ENCODE peak calls at places on chromosomes 4 and X, in seven cellular contexts. R, E, G, Q, Y, B and D are unnamed samples.

GRCh38 chrX:15404712-15405111 is 20.5 kb upstream of the VEGFD start:
- DNase-seq in R (peak; percentile 41), E (no peak), G (peak; percentile 25), Q (no peak), Y (no peak), B (peak; percentile 27), D (no peak)

GRCh38 chr4:154014401-154015105 is 225.7 kb upstream of the SFRP2 start:
- DNase-seq in R (no peak), E (no peak), G (no peak), Q (no peak), Y (no peak), B (no peak), D (no peak)

GRCh38 chr4:71229477-71230257 is 109.2 kb upstream of the SLC4A4 start:
- DNase-seq in R (peak; percentile 29), E (peak; percentile 57), G (no peak), Q (peak; percentile 25), Y (no peak), B (peak; percentile 28), D (no peak)

GRCh38 chr4:21134994-21135393 is 434.7 kb downstream of the PACRGL start:
- DNase-seq in R (no peak), E (no peak), G (no peak), Q (no peak), Y (no peak), B (peak; percentile 70), D (no peak)

GRCh38 chr4:173522160-173522873 is 7.7 kb downstream of the HAND2 start:
- DNase-seq in R (peak; percentile 85), E (no peak), G (peak; percentile 91), Q (no peak), Y (peak; percentile 54), B (peak; percentile 64), D (no peak)

GRCh38 chrX:108224727-108225455 is 133.3 kb downstream of the ATG4A start:
- DNase-seq in R (no peak), E (peak; percentile 48), G (no peak), Q (peak; percentile 22), Y (no peak), B (peak; percentile 44), D (no peak)

GRCh38 chr4:40232610-40233009 is 35.8 kb downstream of the RHOH start:
- DNase-seq in R (no peak), E (no peak), G (no peak), Q (no peak), Y (no peak), B (no peak), D (no peak)

GRCh38 chrX:15418041-15418706 is 34.0 kb upstream of the VEGFD start:
- DNase-seq in R (no peak), E (no peak), G (no peak), Q (no peak), Y (peak; percentile 56), B (no peak), D (peak; percentile 53)

GRCh38 chr4:168699224-168699878 is 202.5 kb downstream of the PALLD start:
- DNase-seq in R (no peak), E (no peak), G (no peak), Q (no peak), Y (no peak), B (no peak), D (no peak)

GRCh38 chr4:99076292-99076976 is 12.2 kb downstream of the ADH5 start:
- DNase-seq in R (no peak), E (no peak), G (no peak), Q (no peak), Y (no peak), B (no peak), D (no peak)

GRCh38 chr4:5361968-5362367 is 310.7 kb downstream of the STK32B start:
- DNase-seq in R (no peak), E (peak; percentile 29), G (no peak), Q (peak; percentile 20), Y (no peak), B (peak; percentile 33), D (no peak)

GRCh38 chrX:129875669-129876068 is 30.3 kb upstream of the UTP14A start:
- DNase-seq in R (no peak), E (no peak), G (no peak), Q (no peak), Y (peak; percentile 43), B (peak; percentile 71), D (peak; percentile 71)